ENCODE peak calls at places on chromosomes 3 and 15, in five cellular contexts. D, O, V, Z and H are unnamed samples.

GRCh38 chr15:87354661-87355410 is 901.7 kb downstream of the NTRK3 start:
- DNase-seq in D (no peak), V (no peak), Z (peak), O (no peak), H (no peak)

GRCh38 chr3:120432105-120432860 is 18.5 kb downstream of the FSTL1 start:
- DNase-seq in Z (peak), V (no peak), D (no peak), O (no peak), H (peak)

GRCh38 chr3:28867836-28868235 is 413.0 kb upstream of the RBMS3 start:
- DNase-seq in D (no peak), O (no peak), V (no peak), Z (no peak), H (no peak)

GRCh38 chr15:98981851-98982722 is 25.5 kb downstream of the PGPEP1L start:
- DNase-seq in D (no peak), O (no peak), Z (no peak), V (no peak), H (no peak)

GRCh38 chr3:127859706-127860105 is 37.4 kb upstream of the MGLL start:
- DNase-seq in V (no peak), D (no peak), O (no peak), Z (no peak), H (no peak)

GRCh38 chr3:37453393-37454391 is 279.3 kb upstream of the LRRFIP2 start:
- DNase-seq in D (peak), O (no peak), V (peak), Z (no peak), H (no peak)

GRCh38 chr15:90141646-90142045 is 39.4 kb upstream of the IDH2 start:
- DNase-seq in O (no peak), V (no peak), D (no peak), Z (no peak), H (no peak)

GRCh38 chr3:132723024-132723462 is 834 bp upstream of the NPHP3 start:
- DNase-seq in O (no peak), V (no peak), Z (no peak), D (no peak), H (no peak)

GRCh38 chr15:98938105-98938417 is 69.5 kb downstream of the PGPEP1L start:
- DNase-seq in V (no peak), O (no peak), D (no peak), Z (no peak), H (no peak)

GRCh38 chr3:151259664-151260063 is 18.7 kb downstream of the P2RY14 start:
- DNase-seq in V (no peak), Z (no peak), D (no peak), O (no peak), H (no peak)

GRCh38 chr15:88255496-88256171 is 905 bp downstream of the NTRK3 start:
- DNase-seq in V (no peak), D (no peak), O (no peak), Z (peak), H (no peak)

GRCh38 chr3:105746226-105746996 is 122.4 kb downstream of the CBLB start:
- DNase-seq in Z (no peak), V (no peak), O (no peak), D (no peak), H (no peak)

GRCh38 chr3:116112686-116113085 is 332.6 kb downstream of the LSAMP start:
- DNase-seq in Z (no peak), V (no peak), D (no peak), O (no peak), H (no peak)

GRCh38 chr3:8994226-8994625 is 31.0 kb upstream of the RAD18 start:
- DNase-seq in Z (no peak), V (no peak), D (no peak), O (no peak), H (no peak)

GRCh38 chr3:60001369-60001768 is 951.5 kb upstream of the CFAP20DC start:
- DNase-seq in V (no peak), Z (no peak), D (no peak), O (no peak), H (no peak)

GRCh38 chr3:4419386-4419785 is 47.7 kb downstream of the SUMF1 start:
- DNase-seq in D (no peak), V (no peak), O (no peak), Z (no peak), H (no peak)